ENCODE peak calls at places on chromosome 2, in six cellular contexts. H, W, Y, Z, P and X are unnamed samples.
A peak's percentile ranks its signal among the peaks of the same experiment; 100 is the strongest.

GRCh38 chr2:57450170-57450569 is 596.4 kb upstream of the VRK2 start:
- DNase-seq in H (no peak), W (no peak), Y (no peak), Z (no peak), P (no peak), X (no peak)

GRCh38 chr2:103289101-103289725 is 527.4 kb downstream of the TMEM182 start:
- DNase-seq in H (no peak), W (peak; percentile 14), Y (no peak), Z (no peak), P (no peak), X (no peak)

GRCh38 chr2:52976132-52976949 is 791.3 kb upstream of the CHAC2 start:
- DNase-seq in H (no peak), W (peak; percentile 37), Y (no peak), Z (no peak), P (peak; percentile 33), X (peak; percentile 16)

GRCh38 chr2:205212357-205212756 is 469.9 kb upstream of the NRP2 start:
- DNase-seq in H (no peak), W (no peak), Y (no peak), Z (no peak), P (no peak), X (no peak)

GRCh38 chr2:198134287-198134955 is 330.0 kb downstream of the PLCL1 start:
- DNase-seq in H (no peak), W (no peak), Y (no peak), Z (no peak), P (no peak), X (no peak)

GRCh38 chr2:37676274-37676673 is 4.8 kb upstream of the CDC42EP3 start:
- DNase-seq in H (no peak), W (no peak), Y (no peak), Z (no peak), P (no peak), X (no peak)

GRCh38 chr2:96181529-96181928 is 27.1 kb downstream of the STARD7 start:
- DNase-seq in H (no peak), W (no peak), Y (no peak), Z (no peak), P (no peak), X (no peak)

GRCh38 chr2:26652361-26653041 is 11.3 kb upstream of the CIB4 start:
- DNase-seq in H (no peak), W (peak; percentile 18), Y (no peak), Z (peak; percentile 67), P (peak; percentile 44), X (no peak)

GRCh38 chr2:227710986-227711385 is 6.8 kb downstream of the SLC19A3 start:
- DNase-seq in H (no peak), W (no peak), Y (no peak), Z (no peak), P (no peak), X (no peak)

GRCh38 chr2:42957109-42958035 is 165.0 kb upstream of the HAAO start:
- DNase-seq in H (no peak), W (no peak), Y (no peak), Z (no peak), P (no peak), X (no peak)

GRCh38 chr2:205679410-205680009 is 2.8 kb upstream of the NRP2 start:
- DNase-seq in H (no peak), W (no peak), Y (no peak), Z (no peak), P (no peak), X (no peak)

GRCh38 chr2:225112362-225113111 is 70.3 kb upstream of the DOCK10 start:
- DNase-seq in H (no peak), W (no peak), Y (peak; percentile 60), Z (no peak), P (no peak), X (no peak)

GRCh38 chr2:29478641-29479040 is 363.4 kb downstream of the CLIP4 start:
- DNase-seq in H (no peak), W (peak; percentile 71), Y (no peak), Z (no peak), P (no peak), X (no peak)

GRCh38 chr2:173087214-173087581 is 11.6 kb downstream of the MAP3K20 start:
- DNase-seq in H (no peak), W (no peak), Y (no peak), Z (no peak), P (no peak), X (no peak)

GRCh38 chr2:207143474-207144190 is 22.1 kb downstream of the KLF7 start:
- DNase-seq in H (no peak), W (no peak), Y (peak; percentile 79), Z (peak; percentile 79), P (peak; percentile 54), X (no peak)

GRCh38 chr2:63589148-63589972 is 597 bp downstream of the MDH1 start:
- DNase-seq in H (peak; percentile 18), W (peak; percentile 40), Y (no peak), Z (no peak), P (peak; percentile 32), X (no peak)

GRCh38 chr2:235976956-235977355 is 191.2 kb downstream of the GBX2 start:
- DNase-seq in H (no peak), W (no peak), Y (no peak), Z (no peak), P (no peak), X (no peak)

DNA sequence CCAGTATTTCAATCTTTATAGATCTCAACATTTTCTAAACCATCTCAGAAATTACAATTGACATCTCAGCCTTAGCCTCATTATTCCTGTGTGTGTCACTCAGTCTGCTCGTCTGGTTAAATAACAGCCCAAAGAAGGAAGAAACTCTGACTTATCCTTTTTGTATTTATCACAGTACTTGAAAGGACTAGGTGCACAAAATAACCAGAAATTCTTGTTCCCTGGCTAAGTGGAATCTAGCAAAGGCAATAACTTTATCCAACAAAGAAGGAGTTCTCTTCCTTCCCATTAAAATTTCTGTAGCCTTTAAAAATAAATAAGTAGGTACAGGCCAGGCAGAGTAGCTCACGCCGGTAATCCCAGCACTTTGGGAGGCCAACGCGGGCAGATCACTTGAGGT is 139.9 kb upstream of the PID1 start:
- DNase-seq in H (no peak), W (no peak), Y (no peak), Z (no peak), P (no peak), X (no peak)
- H3K27me3 ChIP-seq in H (no peaks in the 10 kb centered on the region), W (no peaks in the 10 kb centered on the region), Y (no peaks in the 10 kb centered on the region), Z (no peaks in the 10 kb centered on the region), P (no peaks in the 10 kb centered on the region), X (no peaks in the 10 kb centered on the region)

GRCh38 chr2:28412625-28413151 is 20.0 kb downstream of the FOSL2 start:
- DNase-seq in H (no peak), W (peak; percentile 85), Y (no peak), Z (no peak), P (no peak), X (no peak)

GRCh38 chr2:28413896-28414290 is 21.2 kb downstream of the FOSL2 start:
- DNase-seq in H (no peak), W (peak; percentile 92), Y (no peak), Z (no peak), P (no peak), X (no peak)

GRCh38 chr2:28411166-28411755 is 18.6 kb downstream of the FOSL2 start:
- DNase-seq in H (no peak), W (no peak), Y (no peak), Z (no peak), P (no peak), X (no peak)

GRCh38 chr2:28413152-28413895 is 20.7 kb downstream of the FOSL2 start:
- DNase-seq in H (no peak), W (peak; percentile 100), Y (no peak), Z (no peak), P (no peak), X (no peak)

DNA sequence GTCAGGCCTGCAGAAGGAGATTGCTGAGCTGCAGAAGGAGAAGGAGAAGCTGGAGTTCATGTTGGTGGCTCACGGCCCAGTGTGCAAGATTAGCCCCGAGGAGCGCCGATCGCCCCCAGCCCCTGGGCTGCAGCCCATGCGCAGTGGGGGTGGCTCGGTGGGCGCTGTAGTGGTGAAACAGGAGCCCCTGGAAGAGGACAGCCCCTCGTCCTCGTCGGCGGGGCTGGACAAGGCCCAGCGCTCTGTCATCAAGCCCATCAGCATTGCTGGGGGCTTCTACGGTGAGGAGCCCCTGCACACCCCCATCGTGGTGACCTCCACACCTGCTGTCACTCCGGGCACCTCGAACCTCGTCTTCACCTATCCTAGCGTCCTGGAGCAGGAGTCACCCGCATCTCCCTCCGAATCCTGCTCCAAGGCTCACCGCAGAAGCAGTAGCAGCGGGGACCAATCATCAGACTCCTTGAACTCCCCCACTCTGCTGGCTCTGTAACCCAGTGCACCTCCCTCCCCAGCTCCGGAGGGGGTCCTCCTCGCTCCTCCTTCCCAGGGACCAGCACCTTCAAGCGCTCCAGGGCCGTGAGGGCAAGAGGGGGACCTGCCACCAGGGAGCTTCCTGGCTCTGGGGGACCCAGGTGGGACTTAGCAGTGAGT is 19.4 kb downstream of the FOSL2 start:
- DNase-seq in H (no peak), W (no peak), Y (no peak), Z (no peak), P (no peak), X (no peak)
- H3K27ac ChIP-seq in H (no peak overlapping the region), W (peak overlapping the region; percentile 98), Y (no peak overlapping the region), Z (no peak overlapping the region), P (no peak overlapping the region), X (no peak overlapping the region)

GRCh38 chr2:175002547-175003274 is 2.5 kb downstream of the CHN1 start:
- DNase-seq in H (no peak), W (no peak), Y (no peak), Z (no peak), P (no peak), X (no peak)
- H3K27me3 ChIP-seq in H (peaks cover 31% of the 10 kb centered on the region), W (no peaks in the 10 kb centered on the region), Y (peaks cover 30% of the 10 kb centered on the region), Z (peaks cover 47% of the 10 kb centered on the region), P (no peaks in the 10 kb centered on the region), X (no peaks in the 10 kb centered on the region)

GRCh38 chr2:10619643-10620042 is 70.1 kb downstream of the NOL10 start:
- DNase-seq in H (no peak), W (no peak), Y (no peak), Z (no peak), P (no peak), X (no peak)

GRCh38 chr2:10617241-10617640 is 72.5 kb downstream of the NOL10 start:
- DNase-seq in H (no peak), W (no peak), Y (no peak), Z (no peak), P (no peak), X (no peak)

GRCh38 chr2:10614940-10615339 is 74.8 kb downstream of the NOL10 start:
- DNase-seq in H (no peak), W (no peak), Y (no peak), Z (no peak), P (no peak), X (no peak)

DNA sequence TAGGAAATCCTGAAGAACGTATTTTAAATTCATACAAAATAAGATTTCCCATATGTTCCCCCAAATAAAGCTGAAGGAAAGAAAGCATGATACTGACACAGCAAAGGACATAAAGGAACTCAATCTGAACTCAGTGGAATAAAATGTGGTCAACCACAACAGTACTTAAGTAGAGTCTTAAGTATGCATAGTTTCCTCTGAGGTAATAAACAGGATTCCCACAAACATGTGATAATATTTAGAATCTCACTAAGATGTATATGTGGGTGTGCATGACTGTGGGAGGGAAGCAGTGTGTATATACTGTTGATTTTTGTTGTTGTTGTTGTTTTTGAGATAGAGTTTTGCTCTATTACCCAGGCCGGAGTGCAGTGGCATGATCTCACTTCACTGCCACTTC is 69.3 kb downstream of the NOL10 start:
- DNase-seq in H (no peak), W (no peak), Y (no peak), Z (no peak), P (no peak), X (no peak)
- H3K27ac ChIP-seq in H (no peak overlapping the region), W (no peak overlapping the region), Y (no peak overlapping the region), Z (no peak overlapping the region), P (no peak overlapping the region), X (no peak overlapping the region)